ENCODE peak calls at places on chromosomes 2 and 18, in nine cellular contexts. I, C, Z, E, B, R, U, J and K are unnamed samples.

GRCh38 chr18:36315736-36316135 is 18.2 kb downstream of the FHOD3 start:
- DNase-seq in I (no peak), C (no peak), Z (peak; percentile 57), E (no peak), B (peak; percentile 63), R (no peak), U (no peak), J (no peak), K (no peak)

GRCh38 chr2:182379235-182379634 is 47.6 kb downstream of the PDE1A start:
- DNase-seq in I (no peak), C (no peak), Z (no peak), E (no peak), B (peak; percentile 75), R (no peak), U (no peak), J (no peak), K (no peak)

GRCh38 chr18:10245517-10246175 is 208.8 kb upstream of the APCDD1 start:
- DNase-seq in I (no peak), C (no peak), Z (no peak), E (no peak), B (no peak), R (no peak), U (no peak), J (peak; percentile 54), K (no peak)

GRCh38 chr2:191499874-191500565 is 177.9 kb upstream of the NABP1 start:
- DNase-seq in I (no peak), C (no peak), Z (no peak), E (no peak), B (peak; percentile 36), R (no peak), U (no peak), J (no peak), K (no peak)

GRCh38 chr18:22346968-22347611 is 70.6 kb downstream of the CTAGE1 start:
- DNase-seq in I (no peak), C (no peak), Z (peak; percentile 88), E (peak; percentile 81), B (no peak), R (no peak), U (no peak), J (peak; percentile 90), K (no peak)

GRCh38 chr2:932320-933221 is 18.1 kb upstream of the SNTG2 start:
- DNase-seq in I (no peak), C (no peak), Z (no peak), E (no peak), B (no peak), R (no peak), U (no peak), J (no peak), K (no peak)

GRCh38 chr2:173658946-173659371 is 304.3 kb downstream of the CDCA7 start:
- DNase-seq in I (no peak), C (no peak), Z (no peak), E (no peak), B (peak; percentile 48), R (no peak), U (no peak), J (no peak), K (no peak)

GRCh38 chr2:168705534-168706470 is 96.6 kb upstream of the NOSTRIN start:
- DNase-seq in I (no peak), C (no peak), Z (no peak), E (no peak), B (peak; percentile 44), R (no peak), U (no peak), J (no peak), K (no peak)

GRCh38 chr18:48536516-48536915 is 2.3 kb upstream of the CTIF start:
- DNase-seq in I (no peak), C (no peak), Z (no peak), E (no peak), B (no peak), R (no peak), U (no peak), J (no peak), K (no peak)

GRCh38 chr2:114027437-114027836 is 137.5 kb downstream of the ACTR3 start:
- DNase-seq in I (no peak), C (no peak), Z (no peak), E (no peak), B (no peak), R (no peak), U (no peak), J (no peak), K (no peak)

GRCh38 chr2:53826587-53827397 is 33.0 kb downstream of the GPR75 start:
- DNase-seq in I (no peak), C (no peak), Z (no peak), E (no peak), B (no peak), R (no peak), U (no peak), J (no peak), K (no peak)